ENCODE peak calls at places on chromosomes 16 and 17, in seven cellular contexts. D is MM.1S; K is activated CD4-positive, alpha-beta T cell treated with anti-CD3 and anti-CD28 coated beads, Interleukin-2, amount 10 ng/mL, durations not matched to agents 7 days and 5 days; O is H54; S is HT1080; P is T-cell; Q is cardiac muscle cell. U is an unnamed sample.

GRCh38 chr16:2524339-2524938 is 4.3 kb downstream of the AMDHD2 start:
- DNase-seq in Q (no peak), S (no peak), O (no peak), K (no peak), D (no peak), P (no peak), U (no peak)

GRCh38 chr16:47431960-47432359 is 28.9 kb downstream of the ITFG1 start:
- DNase-seq in D (no peak), O (no peak), S (peak; percentile 2), K (no peak), P (no peak), Q (no peak), U (no peak)

GRCh38 chr17:81983639-81984373 is 6.4 kb downstream of the ASPSCR1 start:
- DNase-seq in P (no peak), Q (no peak), K (no peak), O (no peak), D (no peak), S (no peak), U (no peak)

GRCh38 chr17:41338961-41339485 is 11.6 kb downstream of the KRT33A start:
- DNase-seq in K (peak; percentile 61), S (no peak), D (peak; percentile 70), O (no peak), P (peak; percentile 41), Q (no peak), U (peak; percentile 16)

GRCh38 chr17:386145-386876 is 33.7 kb upstream of the RPH3AL start:
- DNase-seq in P (peak; percentile 39), O (peak; percentile 92), Q (peak; percentile 86), S (peak; percentile 8), K (peak; percentile 54), D (peak; percentile 49), U (no peak)

GRCh38 chr16:57255686-57256415 is 10.8 kb downstream of the ARL2BP start:
- DNase-seq in K (no peak), P (no peak), S (no peak), O (no peak), Q (no peak), D (no peak), U (no peak)

GRCh38 chr16:8522757-8523156 is 67.6 kb downstream of the TMEM114 start:
- DNase-seq in Q (no peak), D (no peak), K (no peak), O (no peak), P (no peak), S (no peak), U (no peak)

GRCh38 chr17:48556534-48557401 is 11.9 kb upstream of the HOXB2 start:
- DNase-seq in O (no peak), D (no peak), P (no peak), S (no peak), Q (no peak), K (no peak), U (no peak)

GRCh38 chr17:56690441-56691291 is 97.2 kb downstream of the NOG start:
- DNase-seq in P (no peak), D (no peak), Q (no peak), O (no peak), K (no peak), S (no peak), U (no peak)

GRCh38 chr17:49278076-49278475 is 47.5 kb upstream of the PHOSPHO1 start:
- DNase-seq in K (no peak), O (no peak), Q (no peak), P (no peak), S (no peak), D (no peak), U (no peak)

GRCh38 chr16:69049146-69049545 is 56.3 kb upstream of the HAS3 start:
- DNase-seq in P (no peak), S (peak; percentile 75), O (peak; percentile 42), K (no peak), D (no peak), Q (no peak), U (no peak)